ENCODE peak calls at places on chromosomes 7 and 10, in nine cellular contexts. P is left ventricle myocardium inferior; L is upper lobe of right lung; T is lower lobe of right lung; R is CD8-positive, alpha-beta T cell; U is SJSA1; Y is uterus; Q is AG04450; K is astrocyte. O is an unnamed sample.

GRCh38 chr7:142420554-142421362 is 162.9 kb upstream of the PRSS58 start:
- DNase-seq in P (no peak), L (no peak), T (no peak), R (no peak), U (peak; percentile 34), Y (no peak), Q (no peak), K (peak; percentile 18), O (no peak)

GRCh38 chr10:31908157-31908556 is 20.5 kb downstream of the ARHGAP12 start:
- DNase-seq in P (no peak), L (no peak), T (no peak), R (no peak), U (no peak), Y (no peak), Q (no peak), K (no peak), O (no peak)

GRCh38 chr7:32870298-32870697 is 21.3 kb downstream of the KBTBD2 start:
- DNase-seq in P (no peak), L (no peak), T (no peak), R (no peak), U (no peak), Y (no peak), Q (no peak), K (no peak), O (no peak)

GRCh38 chr10:98267894-98268693 is at the start of gene LOXL4:
- DNase-seq in P (no peak), L (no peak), T (no peak), R (no peak), U (no peak), Y (peak; percentile 60), Q (no peak), K (no peak), O (no peak)

GRCh38 chr10:6530211-6530840 is 49.8 kb downstream of the PRKCQ start:
- DNase-seq in P (no peak), L (no peak), T (no peak), R (peak; percentile 74), U (no peak), Y (no peak), Q (no peak), K (no peak), O (peak; percentile 43)

GRCh38 chr7:159086301-159086925 is 58.3 kb downstream of the VIPR2 start:
- DNase-seq in P (no peak), L (no peak), T (no peak), R (peak; percentile 1), U (no peak), Y (no peak), Q (no peak), K (no peak), O (no peak)

GRCh38 chr10:13158401-13158800 is 3.0 kb upstream of the MCM10 start:
- DNase-seq in P (no peak), L (no peak), T (no peak), R (peak; percentile 40), U (no peak), Y (no peak), Q (no peak), K (no peak), O (no peak)

GRCh38 chr7:1619152-1620079 is 49.6 kb upstream of the PSMG3 start:
- DNase-seq in P (no peak), L (no peak), T (no peak), R (no peak), U (no peak), Y (no peak), Q (no peak), K (no peak), O (no peak)

GRCh38 chr7:106486331-106486730 is 174.6 kb downstream of the CCDC71L start:
- DNase-seq in P (no peak), L (no peak), T (no peak), R (no peak), U (peak; percentile 61), Y (no peak), Q (no peak), K (peak; percentile 97), O (no peak)

DNA sequence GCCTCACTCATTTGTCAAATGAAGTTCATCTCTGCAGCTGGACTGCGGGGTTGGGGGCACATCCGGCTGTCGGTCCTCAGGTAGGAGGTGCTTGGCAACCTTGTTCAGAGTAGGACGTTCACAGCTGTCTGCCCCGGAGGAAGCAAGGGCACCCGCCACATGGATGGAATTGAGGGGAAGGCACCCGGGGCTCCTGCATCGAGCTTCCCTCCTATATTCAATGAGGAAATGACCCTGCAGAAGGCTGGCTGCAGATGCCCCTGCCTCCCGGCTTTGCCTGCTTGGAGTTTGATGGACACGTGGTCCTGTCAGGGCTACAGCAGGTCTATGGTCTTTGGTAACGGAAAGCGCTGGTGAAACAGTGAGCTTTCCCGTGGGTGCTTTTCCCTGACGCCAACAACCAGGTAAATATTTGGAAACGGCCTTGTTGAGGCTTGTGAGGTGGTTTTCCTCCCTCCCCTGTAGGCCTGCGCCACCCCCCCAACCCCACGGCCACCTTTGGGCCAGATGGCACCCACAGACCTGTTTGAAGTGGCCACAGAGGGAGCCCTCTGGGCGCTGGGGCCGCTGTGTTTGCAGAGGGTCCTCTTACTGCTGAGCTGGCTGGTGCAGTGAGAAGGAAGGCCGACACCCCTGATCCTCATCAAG is 32.9 kb downstream of the HTRA1 start:
- DNase-seq in P (no peak), L (peak; percentile 51), T (peak; percentile 29), R (no peak), U (no peak), Y (no peak), Q (no peak), K (no peak), O (no peak)
- H3K27ac ChIP-seq in P (peak overlapping the region; percentile 73), L (no peak overlapping the region), T (peak overlapping the region; percentile 31), R (no peak overlapping the region), U (no peak overlapping the region), Y (peak overlapping the region; percentile 73), Q (no peak overlapping the region), K (peak overlapping the region; percentile 62), O (peak overlapping the region; percentile 73)

DNA sequence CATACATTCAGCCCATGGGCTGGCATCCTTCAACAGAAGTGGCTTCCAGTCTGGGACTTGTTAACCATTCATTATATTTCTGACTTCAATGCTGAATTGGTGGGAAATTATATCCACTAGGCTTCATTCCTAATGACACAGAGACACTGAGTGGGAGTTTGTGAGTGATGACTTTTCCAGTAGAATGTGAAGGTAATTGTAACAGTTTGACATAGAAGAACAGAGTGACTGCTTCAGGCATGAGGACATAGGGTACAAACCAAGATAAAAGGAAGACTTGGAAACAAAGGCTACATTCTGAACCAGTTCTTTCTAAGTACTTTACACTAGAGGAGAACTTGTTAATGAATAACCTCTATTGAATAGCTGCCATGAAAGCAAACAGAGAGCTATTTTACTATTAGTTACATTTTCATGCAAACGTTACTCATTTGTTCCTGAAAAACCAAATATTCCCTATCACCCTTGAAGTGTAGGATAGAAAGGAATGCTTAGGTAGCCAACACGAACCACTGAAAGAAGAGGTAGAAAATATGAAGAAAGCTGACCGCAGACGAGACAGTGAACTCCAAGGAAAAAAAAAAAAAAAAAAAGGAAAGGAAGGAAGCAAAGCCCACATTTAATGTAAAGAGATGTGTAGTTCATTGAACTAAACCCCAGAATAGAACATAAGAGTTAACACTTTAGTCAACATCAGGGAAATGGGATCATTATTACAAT is 237.0 kb upstream of the SEMA3C start:
- DNase-seq in P (no peak), L (no peak), T (no peak), R (no peak), U (no peak), Y (no peak), Q (no peak), K (peak; percentile 97), O (no peak)
- H3K27ac ChIP-seq in P (no peak overlapping the region), L (no peak overlapping the region), T (no peak overlapping the region), R (no peak overlapping the region), U (no peak overlapping the region), Y (no peak overlapping the region), Q (no peak overlapping the region), K (peak overlapping the region; percentile 10), O (no peak overlapping the region)

DNA sequence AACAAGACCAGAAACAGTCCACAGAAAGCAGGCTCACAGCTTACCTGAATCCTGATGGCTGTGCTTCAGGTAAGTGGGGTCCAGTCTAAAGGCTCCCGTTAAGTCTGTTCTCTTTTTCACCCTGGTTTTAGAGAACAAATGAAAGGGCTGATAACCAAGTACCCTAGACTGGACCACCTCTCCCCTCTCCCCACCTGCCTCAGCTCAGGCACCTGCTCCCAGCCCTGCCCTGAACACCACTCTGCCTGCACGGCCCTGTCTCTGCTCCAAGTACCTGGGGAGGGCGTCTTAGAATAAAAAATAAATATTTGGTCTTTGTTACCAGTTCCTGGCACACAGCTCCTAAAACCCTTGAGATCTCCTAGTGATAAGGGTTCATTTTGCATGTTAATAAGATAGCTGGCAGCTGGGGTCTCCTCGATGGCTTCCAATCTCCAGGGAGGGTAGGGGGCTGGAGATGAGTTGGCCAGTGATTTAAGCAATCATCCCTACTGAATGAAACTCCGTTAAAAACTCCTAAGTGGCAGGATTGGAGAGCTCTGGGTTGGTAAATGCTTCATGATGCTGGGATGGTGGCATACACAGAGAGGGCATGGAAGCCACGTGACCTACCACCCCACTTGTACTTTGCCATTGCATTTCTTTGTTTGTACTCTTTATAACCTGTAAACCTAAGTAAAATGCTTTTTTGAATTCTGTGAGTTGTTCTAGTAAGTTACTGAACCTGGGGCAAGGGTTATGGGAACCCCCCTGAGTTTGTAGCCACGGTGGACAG is 29.8 kb upstream of the FIGNL1 start:
- DNase-seq in P (no peak), L (no peak), T (no peak), R (no peak), U (no peak), Y (no peak), Q (no peak), K (no peak), O (no peak)
- H3K27ac ChIP-seq in P (no peak overlapping the region), L (no peak overlapping the region), T (no peak overlapping the region), R (no peak overlapping the region), U (no peak overlapping the region), Y (no peak overlapping the region), Q (no peak overlapping the region), K (no peak overlapping the region), O (no peak overlapping the region)

GRCh38 chr7:70470751-70471150 is 661.2 kb upstream of the GALNT17 start:
- DNase-seq in P (no peak), L (no peak), T (no peak), R (no peak), U (no peak), Y (no peak), Q (no peak), K (no peak), O (no peak)

GRCh38 chr7:70463332-70463938 is 668.5 kb upstream of the GALNT17 start:
- DNase-seq in P (no peak), L (no peak), T (no peak), R (no peak), U (no peak), Y (no peak), Q (no peak), K (no peak), O (no peak)

GRCh38 chr7:70472580-70473239 is 659.2 kb upstream of the GALNT17 start:
- DNase-seq in P (no peak), L (no peak), T (no peak), R (no peak), U (no peak), Y (no peak), Q (no peak), K (no peak), O (no peak)

DNA sequence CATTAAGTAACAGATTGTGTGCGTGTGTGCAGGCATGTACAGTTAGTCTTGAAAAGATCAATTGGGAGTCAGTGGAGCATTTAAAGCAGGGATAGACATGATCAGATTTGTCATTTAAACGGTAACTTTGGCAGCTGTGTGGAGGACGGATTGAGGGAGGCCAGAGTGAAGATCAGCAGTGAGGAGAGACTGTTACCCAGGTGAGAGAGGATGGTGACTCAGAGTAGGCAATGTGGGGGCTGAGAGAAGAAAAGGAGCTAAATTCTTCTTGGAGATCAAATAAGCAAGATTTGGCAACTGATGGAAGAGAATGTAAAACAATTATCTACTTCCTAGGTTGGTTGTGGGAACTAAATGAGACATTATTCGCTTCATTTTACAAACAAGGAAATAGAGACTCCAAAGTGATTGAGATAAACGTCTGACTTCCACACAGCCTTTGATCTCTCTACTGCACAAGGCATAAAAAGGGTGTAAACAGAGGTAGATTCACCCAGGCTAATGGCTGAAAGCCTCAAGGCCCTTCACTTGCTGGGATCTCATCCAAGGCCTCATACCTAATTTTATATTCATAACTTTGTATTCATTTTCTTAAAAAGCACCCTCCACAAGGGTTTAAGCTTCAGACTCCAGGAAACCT is 665.1 kb upstream of the GALNT17 start:
- DNase-seq in P (no peak), L (no peak), T (no peak), R (no peak), U (no peak), Y (no peak), Q (no peak), K (no peak), O (no peak)
- H3K27ac ChIP-seq in P (no peak overlapping the region), L (no peak overlapping the region), T (no peak overlapping the region), R (no peak overlapping the region), U (no peak overlapping the region), Y (no peak overlapping the region), Q (no peak overlapping the region), K (no peak overlapping the region), O (no peak overlapping the region)